ENCODE peak calls at places on chromosomes 7 and 10, in eight cellular contexts. Y, K, R, I, X, L, O and M are unnamed samples.

GRCh38 chr10:61142987-61143386 is 199.0 kb upstream of the RHOBTB1 start:
- DNase-seq in Y (no peak), K (no peak), R (no peak), I (no peak), X (no peak), L (no peak), O (no peak), M (no peak)

GRCh38 chr7:52498319-52498718 is 537.1 kb upstream of the POM121L12 start:
- DNase-seq in Y (no peak), K (no peak), R (no peak), I (no peak), X (no peak), L (no peak), O (no peak), M (no peak)

GRCh38 chr7:46571996-46572395 is 650.9 kb upstream of the IGFBP3 start:
- DNase-seq in Y (no peak), K (no peak), R (no peak), I (no peak), X (no peak), L (no peak), O (no peak), M (no peak)

GRCh38 chr10:4082851-4083250 is 297.8 kb upstream of the KLF6 start:
- DNase-seq in Y (peak), K (no peak), R (no peak), I (no peak), X (no peak), L (no peak), O (no peak), M (peak)

GRCh38 chr7:6379881-6380280 is 67.9 kb downstream of the DAGLB start:
- DNase-seq in Y (no peak), K (no peak), R (no peak), I (no peak), X (no peak), L (no peak), O (no peak), M (no peak)

GRCh38 chr10:101063162-101063525 is 1.4 kb downstream of the KAZALD1 start:
- DNase-seq in Y (no peak), K (no peak), R (no peak), I (no peak), X (no peak), L (no peak), O (no peak), M (no peak)

GRCh38 chr7:79555571-79555970 is 102.1 kb upstream of the MAGI2 start:
- DNase-seq in Y (peak), K (no peak), R (no peak), I (no peak), X (peak), L (no peak), O (no peak), M (no peak)

GRCh38 chr10:124032982-124033886 is 60.2 kb downstream of the CHST15 start:
- DNase-seq in Y (peak), K (no peak), R (no peak), I (peak), X (peak), L (no peak), O (no peak), M (peak)

GRCh38 chr7:108211382-108212201 is 81.4 kb upstream of the LAMB4 start:
- DNase-seq in Y (peak), K (peak), R (peak), I (no peak), X (peak), L (peak), O (no peak), M (peak)

GRCh38 chr7:142030294-142030693 is 34.6 kb downstream of the MGAM start:
- DNase-seq in Y (no peak), K (no peak), R (no peak), I (no peak), X (no peak), L (no peak), O (no peak), M (no peak)

GRCh38 chr10:29186221-29186620 is 102.6 kb upstream of the LYZL1 start:
- DNase-seq in Y (no peak), K (no peak), R (no peak), I (no peak), X (no peak), L (no peak), O (no peak), M (no peak)

GRCh38 chr7:127953423-127953822 is 77.8 kb downstream of the LRRC4 start:
- DNase-seq in Y (no peak), K (no peak), R (no peak), I (no peak), X (no peak), L (no peak), O (no peak), M (no peak)

GRCh38 chr7:127153315-127153714 is 99.4 kb downstream of the GRM8 start:
- DNase-seq in Y (no peak), K (no peak), R (no peak), I (no peak), X (no peak), L (no peak), O (no peak), M (no peak)

GRCh38 chr7:36289833-36290661 is 99.6 kb upstream of the ANLN start:
- DNase-seq in Y (no peak), K (no peak), R (peak), I (peak), X (no peak), L (peak), O (no peak), M (no peak)

GRCh38 chr7:130941322-130942210 is 207.6 kb upstream of the KLF14 start:
- DNase-seq in Y (peak), K (peak), R (no peak), I (peak), X (no peak), L (peak), O (peak), M (peak)

GRCh38 chr7:130940907-130941306 is 206.9 kb upstream of the KLF14 start:
- DNase-seq in Y (peak), K (no peak), R (no peak), I (no peak), X (no peak), L (peak), O (no peak), M (peak)

GRCh38 chr7:130938661-130939060 is 204.7 kb upstream of the KLF14 start:
- DNase-seq in Y (peak), K (no peak), R (no peak), I (no peak), X (no peak), L (no peak), O (no peak), M (peak)

GRCh38 chr7:130939285-130940095 is 205.5 kb upstream of the KLF14 start:
- DNase-seq in Y (peak), K (no peak), R (no peak), I (no peak), X (no peak), L (no peak), O (no peak), M (peak)

DNA sequence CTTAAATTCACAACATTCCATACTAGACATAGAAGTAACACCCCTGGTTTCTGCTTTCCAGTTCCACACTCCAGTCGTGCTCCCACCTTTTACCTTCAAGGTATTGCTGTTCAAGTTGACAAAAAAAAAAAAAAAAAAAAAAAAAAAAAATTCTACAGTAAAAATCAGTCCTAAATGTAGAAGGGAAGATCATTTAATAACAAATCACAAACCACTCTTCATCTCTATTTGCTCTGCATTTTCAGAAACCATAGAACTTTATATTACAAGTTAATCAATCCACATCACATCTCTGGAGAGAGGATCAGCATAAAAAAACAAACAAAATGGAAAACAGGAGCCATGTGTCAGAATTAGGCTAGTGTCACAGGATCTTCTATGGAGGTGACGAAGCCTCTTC is 206.3 kb upstream of the KLF14 start:
- DNase-seq in Y (no peak), K (no peak), R (no peak), I (no peak), X (no peak), L (no peak), O (no peak), M (peak)
- H3K4me3 ChIP-seq in Y (peak), K (peak), R (no peak), I (peak), X (peak), L (peak), O (peak), M (peak)

DNA sequence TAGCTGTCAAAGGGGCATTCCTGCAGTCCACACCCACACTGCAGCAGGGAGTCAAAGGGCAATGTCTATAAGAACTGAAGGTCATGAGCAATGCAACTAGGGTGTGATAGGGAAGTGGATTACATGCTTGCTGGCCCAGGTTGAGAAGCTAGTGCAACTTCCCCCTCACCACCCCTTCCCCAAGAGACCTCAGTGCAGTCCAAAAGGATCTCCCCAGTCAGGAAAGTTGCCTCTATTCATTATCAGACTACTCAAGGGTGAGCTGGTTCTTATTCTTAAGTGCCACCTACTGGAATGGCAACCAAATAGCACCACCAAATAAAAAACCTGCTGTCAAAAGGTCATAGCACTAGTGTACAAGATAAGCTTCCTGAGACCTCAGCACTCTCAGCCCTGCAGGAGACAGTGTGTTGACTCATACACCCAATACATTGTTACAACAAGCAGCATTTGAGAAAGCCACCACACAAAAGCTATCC is 28.2 kb downstream of the MTERF1 start:
- DNase-seq in Y (no peak), K (peak), R (no peak), I (no peak), X (peak), L (no peak), O (no peak), M (no peak)
- TF ChIP-seq CTCF in Y (peak), K (peak), R (peak), I (no peak), X (peak), L (no peak), O (no peak), M (peak)

DNA sequence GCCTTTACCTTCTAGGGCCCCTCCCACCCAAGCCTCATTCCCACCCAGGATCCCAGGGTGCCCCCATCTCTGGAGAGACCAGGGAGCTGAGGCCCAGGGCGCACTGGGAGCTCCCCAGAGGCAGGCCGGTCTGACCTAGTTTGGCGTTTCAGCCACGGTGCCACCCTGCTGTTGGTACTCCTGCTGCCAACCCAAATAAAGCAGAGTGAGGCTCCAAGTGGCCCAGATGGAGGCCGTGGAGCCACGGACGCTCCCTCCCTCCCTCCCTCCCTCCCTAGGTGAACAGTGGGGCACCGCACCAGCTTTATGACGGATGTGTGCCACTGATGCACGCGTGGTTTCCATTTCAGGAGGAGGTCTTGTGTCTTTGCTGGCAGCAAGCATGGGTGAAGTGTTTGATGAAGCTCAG is 1.8 kb downstream of the INPP5A start:
- DNase-seq in Y (no peak), K (no peak), R (no peak), I (peak), X (peak), L (peak), O (peak), M (no peak)
- H3K4me3 ChIP-seq in Y (peak), K (peak), R (no peak), I (no peak), X (peak), L (no peak), O (peak), M (peak)

GRCh38 chr10:60032723-60033122 is 126.4 kb upstream of the CCDC6 start:
- DNase-seq in Y (peak), K (peak), R (peak), I (no peak), X (peak), L (peak), O (no peak), M (peak)

GRCh38 chr10:60040003-60040662 is 133.8 kb upstream of the CCDC6 start:
- DNase-seq in Y (peak), K (no peak), R (no peak), I (no peak), X (no peak), L (no peak), O (no peak), M (no peak)

GRCh38 chr10:60041489-60042133 is 135.3 kb upstream of the CCDC6 start:
- DNase-seq in Y (no peak), K (peak), R (no peak), I (no peak), X (no peak), L (no peak), O (no peak), M (no peak)

GRCh38 chr10:60031664-60032063 is 125.3 kb upstream of the CCDC6 start:
- DNase-seq in Y (no peak), K (peak), R (no peak), I (no peak), X (peak), L (no peak), O (no peak), M (no peak)

GRCh38 chr10:60035984-60036383 is 129.6 kb upstream of the CCDC6 start:
- DNase-seq in Y (no peak), K (no peak), R (no peak), I (no peak), X (no peak), L (no peak), O (no peak), M (no peak)
- TF ChIP-seq CTCF in Y (no peak), K (no peak), R (no peak), I (no peak), X (no peak), L (no peak), O (no peak), M (no peak)

DNA sequence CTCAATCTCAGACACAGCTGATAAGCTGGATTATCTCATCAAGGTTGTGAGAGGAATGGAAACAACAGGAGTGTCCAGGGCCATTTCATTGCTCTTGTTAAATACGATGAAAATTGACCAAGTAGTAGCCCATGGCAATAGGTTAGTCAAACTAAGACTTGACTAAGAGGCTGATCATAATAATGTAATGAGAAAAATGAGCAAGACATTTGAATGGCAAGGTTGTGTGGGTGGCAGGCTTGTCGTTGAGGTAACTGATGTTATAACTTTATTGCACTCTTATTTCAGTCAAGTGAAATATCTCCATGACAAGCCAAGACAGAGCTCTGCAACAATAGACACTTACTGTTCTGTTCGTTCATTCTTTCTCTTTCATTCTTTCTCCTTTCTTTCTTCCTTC is 532.0 kb downstream of the GATA3 start:
- DNase-seq in Y (no peak), K (no peak), R (no peak), I (no peak), X (no peak), L (no peak), O (no peak), M (no peak)
- H3K4me3 ChIP-seq in Y (no peak), K (no peak), R (no peak), I (no peak), X (no peak), L (no peak), O (no peak), M (no peak)

GRCh38 chr7:18693826-18694225 is 198.3 kb downstream of the HDAC9 start:
- DNase-seq in Y (no peak), K (no peak), R (no peak), I (no peak), X (no peak), L (no peak), O (no peak), M (no peak)

GRCh38 chr7:18698258-18698734 is 202.7 kb downstream of the HDAC9 start:
- DNase-seq in Y (no peak), K (no peak), R (no peak), I (no peak), X (no peak), L (no peak), O (no peak), M (no peak)

GRCh38 chr7:18694484-18694883 is 198.9 kb downstream of the HDAC9 start:
- DNase-seq in Y (no peak), K (no peak), R (no peak), I (no peak), X (no peak), L (no peak), O (no peak), M (no peak)

GRCh38 chr7:18693401-18693800 is 197.9 kb downstream of the HDAC9 start:
- DNase-seq in Y (peak), K (peak), R (peak), I (no peak), X (peak), L (no peak), O (no peak), M (peak)

GRCh38 chr7:18694911-18695310 is 199.4 kb downstream of the HDAC9 start:
- DNase-seq in Y (no peak), K (no peak), R (no peak), I (no peak), X (no peak), L (no peak), O (no peak), M (no peak)
- TF ChIP-seq CTCF in Y (no peak), K (no peak), R (no peak), I (no peak), X (no peak), L (no peak), O (no peak), M (no peak)

DNA sequence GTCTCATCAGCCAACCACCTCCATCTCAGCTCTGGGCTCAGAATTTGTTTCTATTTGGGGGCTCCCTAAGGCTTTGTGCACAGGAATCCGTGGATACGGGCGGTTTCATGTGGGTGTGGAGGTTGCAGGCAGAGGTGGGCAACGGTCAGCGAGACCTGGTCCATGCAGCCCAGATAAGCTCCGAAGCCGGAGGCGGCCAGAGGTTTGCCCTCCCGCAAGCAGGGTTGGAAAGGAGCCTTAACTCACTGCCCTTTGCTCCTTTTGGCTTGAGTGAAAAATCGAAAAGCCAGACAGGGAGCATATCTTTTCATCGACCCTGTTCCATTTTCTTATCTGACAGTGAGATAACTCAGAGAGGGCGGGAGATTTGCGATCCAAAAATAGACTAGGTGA is 1.5 kb downstream of the GRM3 start:
- DNase-seq in Y (no peak), K (no peak), R (no peak), I (no peak), X (no peak), L (no peak), O (no peak), M (no peak)
- H3K4me3 ChIP-seq in Y (no peak), K (no peak), R (no peak), I (no peak), X (no peak), L (no peak), O (peak), M (no peak)

GRCh38 chr10:51960494-51960895 is 261.1 kb upstream of the CSTF2T start:
- DNase-seq in Y (peak), K (peak), R (peak), I (no peak), X (peak), L (no peak), O (no peak), M (peak)
- TF ChIP-seq CTCF in Y (peak), K (peak), R (peak), I (peak), X (peak), L (peak), O (peak), M (peak)

DNA sequence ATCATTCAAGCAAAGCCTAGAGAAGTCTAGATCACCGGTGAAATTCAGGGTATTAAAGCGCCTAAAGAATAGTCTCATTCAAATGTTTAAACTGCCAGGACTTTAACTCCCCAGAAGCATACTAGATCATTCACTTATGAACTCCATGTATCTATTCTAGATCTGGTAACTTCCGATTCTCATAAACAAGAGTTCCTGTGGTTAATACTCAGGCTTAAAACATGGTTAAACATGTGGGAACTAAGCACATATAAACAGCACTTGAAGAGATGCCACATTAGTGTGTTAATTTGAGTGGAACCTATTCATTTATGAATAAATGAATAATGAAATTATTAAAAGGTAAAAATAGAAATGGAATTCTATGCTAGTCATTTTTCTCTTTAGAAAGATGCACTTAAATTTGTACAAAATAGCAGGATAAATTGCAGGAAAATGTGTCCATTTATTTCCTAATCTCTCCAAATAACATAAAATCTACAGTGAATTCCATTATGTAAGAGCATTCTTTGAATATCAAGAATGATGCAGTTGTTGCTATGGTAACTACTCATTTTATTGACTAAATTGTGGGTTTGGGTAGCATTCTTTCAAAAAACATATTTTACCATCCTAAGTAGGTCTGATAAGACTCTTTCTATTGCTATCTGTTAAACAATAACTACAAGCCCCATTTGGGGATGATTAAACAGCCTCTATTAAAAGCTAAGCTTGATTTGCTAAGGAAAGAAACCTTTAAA is 147.6 kb upstream of the TMEM168 start:
- DNase-seq in Y (peak), K (no peak), R (no peak), I (no peak), X (peak), L (no peak), O (no peak), M (peak)
- H3K4me3 ChIP-seq in Y (peak), K (peak), R (no peak), I (peak), X (peak), L (no peak), O (peak), M (no peak)

GRCh38 chr7:27689878-27690164 is 27.1 kb upstream of the HIBADH start:
- DNase-seq in Y (no peak), K (no peak), R (no peak), I (no peak), X (no peak), L (no peak), O (no peak), M (no peak)
- TF ChIP-seq CTCF in Y (no peak), K (no peak), R (no peak), I (no peak), X (no peak), L (no peak), O (no peak), M (no peak)